ENCODE peak calls at places on chromosomes 16 and 17, in four cellular contexts. R is fibroblast of the aortic adventitia; V is NB4; F is stimulated activated CD8-positive, alpha-beta memory T cell treated with anti-CD3 and anti-CD28 coated beads, Interleukin-4, amount 100 ng/mL, for 1 hour. S is an unnamed sample.
A peak's percentile ranks its signal among the peaks of the same experiment; 100 is the strongest.

GRCh38 chr17:42548070-42548837 is 4.5 kb upstream of the HSD17B1 start:
- DNase-seq in R (no peak), V (no peak), F (no peak), S (no peak)

GRCh38 chr17:66691644-66692500 is 143.0 kb upstream of the CACNG5 start:
- DNase-seq in R (peak; percentile 26), V (peak; percentile 20), F (no peak), S (no peak)

GRCh38 chr17:7413346-7413985 is 5.8 kb downstream of the NLGN2 start:
- DNase-seq in R (peak; percentile 30), V (no peak), F (no peak), S (no peak)

GRCh38 chr16:65534121-65534528 is 412.3 kb upstream of the CDH11 start:
- DNase-seq in R (no peak), V (no peak), F (no peak), S (no peak)

GRCh38 chr16:87780385-87780989 is 14.7 kb upstream of the KLHDC4 start:
- DNase-seq in R (peak; percentile 17), V (peak; percentile 100), F (no peak), S (peak; percentile 92)

GRCh38 chr16:7352114-7352513 is 19.5 kb downstream of the RBFOX1 start:
- DNase-seq in R (no peak), V (no peak), F (no peak), S (no peak)

GRCh38 chr17:82416264-82416663 is 1.9 kb upstream of the HEXD start:
- DNase-seq in R (no peak), V (no peak), F (no peak), S (no peak)

GRCh38 chr16:83615131-83615530 is 192.6 kb upstream of the HSBP1 start:
- DNase-seq in R (no peak), V (no peak), F (no peak), S (no peak)

GRCh38 chr16:73126453-73126853 is 78.5 kb upstream of the ZFHX3 start:
- DNase-seq in R (peak; percentile 85), V (peak; percentile 78), F (no peak), S (no peak)

GRCh38 chr16:77277141-77277540 is 77.9 kb downstream of the SYCE1L start:
- DNase-seq in R (no peak), V (no peak), F (no peak), S (no peak)

GRCh38 chr17:28959471-28959871 is 8.2 kb upstream of the PHF12 start:
- DNase-seq in R (no peak), V (no peak), F (no peak), S (no peak)

GRCh38 chr16:8961811-8962390 is 1.8 kb downstream of the USP7 start:
- DNase-seq in R (peak; percentile 6), V (no peak), F (no peak), S (no peak)

GRCh38 chr17:45857977-45858708 is 13.5 kb downstream of the SPPL2C start:
- DNase-seq in R (peak; percentile 25), V (peak; percentile 36), F (no peak), S (no peak)

GRCh38 chr17:2964370-2964769 is 99.0 kb downstream of the OR1D5 start:
- DNase-seq in R (no peak), V (no peak), F (no peak), S (no peak)

GRCh38 chr17:82334622-82335394 is 1.2 kb upstream of the SECTM1 start:
- DNase-seq in R (peak; percentile 38), V (peak; percentile 35), F (no peak), S (peak; percentile 35)

GRCh38 chr17:9225305-9226101 is 204.2 kb downstream of the NTN1 start:
- DNase-seq in R (no peak), V (no peak), F (no peak), S (no peak)

GRCh38 chr17:21214777-21215541 is 998 bp upstream of the TMEM11 start:
- DNase-seq in R (peak; percentile 40), V (peak; percentile 47), F (no peak), S (no peak)

GRCh38 chr17:82900741-82901140 is 60.9 kb upstream of the ZNF750 start:
- DNase-seq in R (no peak), V (no peak), F (no peak), S (no peak)

GRCh38 chr16:57801098-57801855 is 1.0 kb downstream of the KIFC3 start:
- DNase-seq in R (peak; percentile 69), V (peak; percentile 72), F (no peak), S (no peak)

GRCh38 chr17:75367312-75367711 is 38.2 kb downstream of the GRB2 start:
- DNase-seq in R (no peak), V (peak; percentile 25), F (no peak), S (no peak)

GRCh38 chr16:51577621-51578303 is 426.7 kb upstream of the SALL1 start:
- DNase-seq in R (no peak), V (no peak), F (no peak), S (no peak)

GRCh38 chr17:17728550-17729251 is 47.4 kb downstream of the RAI1 start:
- DNase-seq in R (no peak), V (no peak), F (no peak), S (no peak)

GRCh38 chr16:19304670-19305240 is 19.2 kb downstream of the CLEC19A start:
- DNase-seq in R (no peak), V (no peak), F (no peak), S (no peak)

GRCh38 chr16:65294708-65295107 is 172.8 kb upstream of the CDH11 start:
- DNase-seq in R (no peak), V (no peak), F (no peak), S (no peak)